ENCODE peak calls at places on chromosomes 7 and 10, in four cellular contexts. V is right lobe of liver, A is gastrocnemius medialis, U is NB4. C is an unnamed sample.

GRCh38 chr10:43186150-43186549 is 47.9 kb downstream of the CSGALNACT2 start:
- DNase-seq in V (no peak), A (no peak), U (no peak), C (no peak)

GRCh38 chr7:128781126-128781525 is 5.5 kb upstream of the OPN1SW start:
- DNase-seq in V (no peak), A (peak; percentile 51), U (no peak), C (no peak)

GRCh38 chr10:17673517-17674051 is 29.6 kb downstream of the STAM start:
- DNase-seq in V (no peak), A (peak; percentile 73), U (peak; percentile 25), C (no peak)

GRCh38 chr7:94335586-94335985 is 59.1 kb upstream of the COL1A2 start:
- DNase-seq in V (no peak), A (no peak), U (no peak), C (no peak)

GRCh38 chr7:98879198-98879988 is 1.1 kb downstream of the TRRAP start:
- DNase-seq in V (peak; percentile 62), A (peak; percentile 78), U (peak; percentile 29), C (peak; percentile 62)

GRCh38 chr7:18771834-18772566 is 276.5 kb downstream of the HDAC9 start:
- DNase-seq in V (no peak), A (no peak), U (no peak), C (no peak)

GRCh38 chr7:29607889-29608288 is 44.3 kb downstream of the PRR15 start:
- DNase-seq in V (no peak), A (no peak), U (no peak), C (no peak)

GRCh38 chr7:157150825-157151412 is 12.2 kb downstream of the UBE3C start:
- DNase-seq in V (peak; percentile 61), A (peak; percentile 82), U (peak; percentile 51), C (peak; percentile 36)

GRCh38 chr10:92901819-92902234 is 53.5 kb downstream of the EXOC6 start:
- DNase-seq in V (no peak), A (no peak), U (no peak), C (no peak)

GRCh38 chr7:50379082-50379481 is 71.1 kb downstream of the FIGNL1 start:
- DNase-seq in V (no peak), A (no peak), U (no peak), C (no peak)

GRCh38 chr10:74718208-74718607 is 108.2 kb upstream of the KAT6B start:
- DNase-seq in V (no peak), A (no peak), U (no peak), C (no peak)
- TF ChIP-seq POLR2A in V (no peak), A (no peak), U (no peak), C (no peak)

GRCh38 chr10:96413151-96413787 is 54.5 kb upstream of the OPALIN start:
- DNase-seq in V (no peak), A (no peak), U (peak; percentile 20), C (no peak)

GRCh38 chr10:96415896-96416554 is 57.2 kb upstream of the OPALIN start:
- DNase-seq in V (no peak), A (no peak), U (peak; percentile 67), C (no peak)

GRCh38 chr10:96414303-96414702 is 55.5 kb upstream of the OPALIN start:
- DNase-seq in V (no peak), A (no peak), U (no peak), C (no peak)

GRCh38 chr10:96416643-96417042 is 57.8 kb upstream of the OPALIN start:
- DNase-seq in V (no peak), A (peak; percentile 57), U (peak; percentile 22), C (peak; percentile 65)

DNA sequence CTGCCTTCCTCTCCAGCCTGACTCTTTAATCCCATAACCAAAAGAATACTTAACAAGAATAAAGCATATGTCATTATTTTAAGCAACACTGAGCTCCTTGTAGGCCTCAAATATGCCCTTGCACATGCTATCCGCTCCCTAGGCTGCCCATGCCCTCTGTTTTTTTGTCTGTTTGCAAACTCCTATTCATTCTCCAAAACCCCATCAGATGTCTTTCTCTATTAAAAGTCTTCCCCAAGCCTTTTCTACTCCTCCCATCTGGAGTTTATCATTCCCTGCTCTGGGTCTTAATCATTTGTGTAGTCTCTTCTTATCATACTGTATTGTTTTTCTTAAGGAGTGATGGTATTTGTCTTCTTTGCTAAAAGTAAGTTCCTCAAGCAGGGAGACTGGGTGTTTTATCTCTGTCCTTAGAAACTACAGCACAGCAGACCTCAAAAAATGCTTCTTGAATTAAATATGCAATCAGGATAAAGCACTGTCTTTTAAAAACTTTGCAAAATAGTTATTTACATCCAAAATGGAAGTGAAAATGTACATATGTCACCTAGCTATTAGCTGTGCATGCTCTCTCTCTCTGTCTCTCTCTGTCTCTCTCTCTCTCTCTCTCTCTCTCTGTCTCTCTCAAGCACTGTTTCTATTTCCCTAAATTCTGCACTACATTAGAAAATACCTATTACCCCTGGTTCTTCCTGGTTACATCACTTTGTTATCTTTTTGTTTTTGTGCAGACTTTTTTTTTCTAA is 56.5 kb upstream of the OPALIN start:
- DNase-seq in V (no peak), A (no peak), U (no peak), C (no peak)
- TF ChIP-seq POLR2A in V (no peak), A (no peak), U (no peak), C (no peak)

DNA sequence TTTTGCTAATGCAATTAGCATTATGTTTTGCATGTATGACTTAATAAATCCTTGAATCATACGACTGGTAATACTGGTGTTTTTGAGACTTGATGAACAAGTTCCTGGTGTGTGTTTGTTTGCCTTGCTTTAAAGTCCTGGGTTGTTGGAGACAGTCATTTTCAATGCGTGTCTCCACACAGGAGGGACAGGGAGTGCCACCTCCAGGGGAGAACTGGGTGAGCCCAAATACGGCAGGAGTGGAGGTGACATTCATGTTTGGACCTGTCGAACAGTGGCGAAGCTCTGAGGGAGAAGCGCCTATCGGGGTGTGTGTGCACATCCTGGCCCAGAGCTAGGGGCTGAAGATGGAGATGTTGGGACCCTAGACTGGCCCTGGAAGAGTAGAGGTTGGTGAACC is 43.8 kb downstream of the DAGLB start:
- DNase-seq in V (no peak), A (no peak), U (no peak), C (no peak)
- TF ChIP-seq POLR2A in V (no peak), A (no peak), U (no peak), C (no peak)

GRCh38 chr10:94011296-94011695 is 17.6 kb downstream of the PLCE1 start:
- DNase-seq in V (no peak), A (no peak), U (no peak), C (no peak)

GRCh38 chr10:94010886-94011285 is 17.2 kb downstream of the PLCE1 start:
- DNase-seq in V (no peak), A (no peak), U (no peak), C (no peak)

GRCh38 chr10:94010116-94010515 is 16.4 kb downstream of the PLCE1 start:
- DNase-seq in V (no peak), A (no peak), U (no peak), C (no peak)

GRCh38 chr10:94016727-94017714 is 23.3 kb downstream of the PLCE1 start:
- DNase-seq in V (no peak), A (no peak), U (no peak), C (no peak)

GRCh38 chr10:94012834-94013830 is 19.4 kb downstream of the PLCE1 start:
- DNase-seq in V (no peak), A (no peak), U (no peak), C (no peak)
- TF ChIP-seq POLR2A in V (no peak), A (no peak), U (no peak), C (no peak)

C was measured in testis.